ENCODE peak calls at places on chromosome 1, in eight cellular contexts. One of them, this sample, is unnamed.

GRCh38 chr1:116771997-116772647 is 17.9 kb downstream of the CD2 start:
- DNase-seq in astrocyte of the hippocampus: no peak
- DNase-seq in kidney tubule cell: no peak
- DNase-seq in stimulated activated naive CD8-positive, alpha-beta T cell treated with anti-CD3 and anti-CD28 coated beads, Interleukin-15, amount 100 ng/mL, for 72 hours: no peak
- DNase-seq in C1 segment of cervical spinal cord: no peak
- DNase-seq in cardiac septum: no peak
- DNase-seq in colonic mucosa: no peak
- DNase-seq in hippocampal formation: no peak
- DNase-seq in this sample: no peak

GRCh38 chr1:150528196-150528595 is 12.6 kb downstream of the FALEC start:
- DNase-seq in colonic mucosa: no peak
- DNase-seq in cardiac septum: no peak
- DNase-seq in hippocampal formation: no peak
- DNase-seq in C1 segment of cervical spinal cord: no peak
- DNase-seq in kidney tubule cell: peak; percentile 74
- DNase-seq in astrocyte of the hippocampus: peak; percentile 75
- DNase-seq in stimulated activated naive CD8-positive, alpha-beta T cell treated with anti-CD3 and anti-CD28 coated beads, Interleukin-15, amount 100 ng/mL, for 72 hours: no peak
- DNase-seq in this sample: no peak

GRCh38 chr1:19395678-19396192 is 83.6 kb downstream of the SLC66A1 start:
- DNase-seq in colonic mucosa: no peak
- DNase-seq in hippocampal formation: no peak
- DNase-seq in kidney tubule cell: peak; percentile 33
- DNase-seq in astrocyte of the hippocampus: peak; percentile 49
- DNase-seq in cardiac septum: no peak
- DNase-seq in stimulated activated naive CD8-positive, alpha-beta T cell treated with anti-CD3 and anti-CD28 coated beads, Interleukin-15, amount 100 ng/mL, for 72 hours: no peak
- DNase-seq in C1 segment of cervical spinal cord: no peak
- DNase-seq in this sample: no peak

GRCh38 chr1:147723691-147724323 is 36.6 kb downstream of the GJA5 start:
- DNase-seq in stimulated activated naive CD8-positive, alpha-beta T cell treated with anti-CD3 and anti-CD28 coated beads, Interleukin-15, amount 100 ng/mL, for 72 hours: no peak
- DNase-seq in C1 segment of cervical spinal cord: no peak
- DNase-seq in cardiac septum: no peak
- DNase-seq in astrocyte of the hippocampus: peak; percentile 18
- DNase-seq in colonic mucosa: peak; percentile 44
- DNase-seq in hippocampal formation: no peak
- DNase-seq in kidney tubule cell: peak; percentile 52
- DNase-seq in this sample: no peak

GRCh38 chr1:68795956-68796355 is 299.1 kb upstream of the DEPDC1 start:
- DNase-seq in hippocampal formation: no peak
- DNase-seq in cardiac septum: no peak
- DNase-seq in colonic mucosa: no peak
- DNase-seq in astrocyte of the hippocampus: peak; percentile 8
- DNase-seq in C1 segment of cervical spinal cord: no peak
- DNase-seq in kidney tubule cell: no peak
- DNase-seq in stimulated activated naive CD8-positive, alpha-beta T cell treated with anti-CD3 and anti-CD28 coated beads, Interleukin-15, amount 100 ng/mL, for 72 hours: no peak
- DNase-seq in this sample: no peak

GRCh38 chr1:16478091-16478490 is 36.0 kb downstream of the RNU1-1 start:
- DNase-seq in astrocyte of the hippocampus: no peak
- DNase-seq in stimulated activated naive CD8-positive, alpha-beta T cell treated with anti-CD3 and anti-CD28 coated beads, Interleukin-15, amount 100 ng/mL, for 72 hours: no peak
- DNase-seq in hippocampal formation: no peak
- DNase-seq in C1 segment of cervical spinal cord: no peak
- DNase-seq in kidney tubule cell: no peak
- DNase-seq in colonic mucosa: no peak
- DNase-seq in cardiac septum: no peak
- DNase-seq in this sample: no peak

GRCh38 chr1:202072211-202072610 is 50.5 kb upstream of the GPR37L1 start:
- DNase-seq in stimulated activated naive CD8-positive, alpha-beta T cell treated with anti-CD3 and anti-CD28 coated beads, Interleukin-15, amount 100 ng/mL, for 72 hours: no peak
- DNase-seq in hippocampal formation: no peak
- DNase-seq in colonic mucosa: peak; percentile 83
- DNase-seq in kidney tubule cell: no peak
- DNase-seq in C1 segment of cervical spinal cord: no peak
- DNase-seq in astrocyte of the hippocampus: no peak
- DNase-seq in cardiac septum: no peak
- DNase-seq in this sample: no peak

GRCh38 chr1:202888204-202888506 is 794 bp downstream of the RABIF start:
- DNase-seq in astrocyte of the hippocampus: no peak
- DNase-seq in stimulated activated naive CD8-positive, alpha-beta T cell treated with anti-CD3 and anti-CD28 coated beads, Interleukin-15, amount 100 ng/mL, for 72 hours: no peak
- DNase-seq in C1 segment of cervical spinal cord: no peak
- DNase-seq in hippocampal formation: no peak
- DNase-seq in kidney tubule cell: peak; percentile 74
- DNase-seq in colonic mucosa: no peak
- DNase-seq in cardiac septum: no peak
- DNase-seq in this sample: no peak

GRCh38 chr1:8463144-8463927 is 145.4 kb downstream of the SLC45A1 start:
- DNase-seq in C1 segment of cervical spinal cord: no peak
- DNase-seq in cardiac septum: no peak
- DNase-seq in astrocyte of the hippocampus: peak; percentile 69
- DNase-seq in hippocampal formation: peak; percentile 33
- DNase-seq in kidney tubule cell: peak; percentile 59
- DNase-seq in stimulated activated naive CD8-positive, alpha-beta T cell treated with anti-CD3 and anti-CD28 coated beads, Interleukin-15, amount 100 ng/mL, for 72 hours: no peak
- DNase-seq in colonic mucosa: peak; percentile 62
- DNase-seq in this sample: no peak

GRCh38 chr1:242847390-242847993 is 323.0 kb upstream of the PLD5 start:
- DNase-seq in kidney tubule cell: no peak
- DNase-seq in C1 segment of cervical spinal cord: no peak
- DNase-seq in astrocyte of the hippocampus: peak; percentile 56
- DNase-seq in hippocampal formation: no peak
- DNase-seq in cardiac septum: no peak
- DNase-seq in colonic mucosa: no peak
- DNase-seq in stimulated activated naive CD8-positive, alpha-beta T cell treated with anti-CD3 and anti-CD28 coated beads, Interleukin-15, amount 100 ng/mL, for 72 hours: no peak
- DNase-seq in this sample: no peak

This sample was measured in memory B cell.